ENCODE peak calls at places on chromosomes 13 and 19, in six cellular contexts. One of them, this sample, is unnamed.

GRCh38 chr13:37395544-37395943 is 203.0 kb downstream of the POSTN start:
- DNase-seq in IMR-90: peak
- DNase-seq in H1: no peak
- DNase-seq in H9: peak
- DNase-seq in mesenchymal stem cell: no peak
- DNase-seq in trophoblast cell: peak
- DNase-seq in this sample: no peak

GRCh38 chr19:1901940-1902404 is 3.2 kb upstream of the ADAT3 start:
- DNase-seq in IMR-90: no peak
- DNase-seq in H1: no peak
- DNase-seq in H9: no peak
- DNase-seq in mesenchymal stem cell: no peak
- DNase-seq in trophoblast cell: peak
- DNase-seq in this sample: no peak

GRCh38 chr13:93298741-93299140 is 72.1 kb downstream of the GPC6 start:
- DNase-seq in IMR-90: peak
- DNase-seq in H1: no peak
- DNase-seq in H9: no peak
- DNase-seq in mesenchymal stem cell: peak
- DNase-seq in trophoblast cell: no peak
- DNase-seq in this sample: no peak

GRCh38 chr13:49213539-49213938 is 6.6 kb upstream of the MLNR start:
- DNase-seq in IMR-90: no peak
- DNase-seq in H1: no peak
- DNase-seq in H9: no peak
- DNase-seq in mesenchymal stem cell: no peak
- DNase-seq in trophoblast cell: no peak
- DNase-seq in this sample: no peak

GRCh38 chr19:55459950-55460657 is 1.3 kb downstream of the ISOC2 start:
- DNase-seq in IMR-90: peak
- DNase-seq in H1: no peak
- DNase-seq in H9: no peak
- DNase-seq in mesenchymal stem cell: peak
- DNase-seq in trophoblast cell: peak
- DNase-seq in this sample: no peak

GRCh38 chr13:61110804-61111203 is 304.8 kb downstream of the PCDH20 start:
- DNase-seq in IMR-90: no peak
- DNase-seq in H1: no peak
- DNase-seq in H9: no peak
- DNase-seq in mesenchymal stem cell: no peak
- DNase-seq in trophoblast cell: no peak
- DNase-seq in this sample: no peak

GRCh38 chr13:21475115-21475514 is 16.0 kb upstream of the ZDHHC20 start:
- DNase-seq in IMR-90: no peak
- DNase-seq in H1: no peak
- DNase-seq in H9: no peak
- DNase-seq in mesenchymal stem cell: no peak
- DNase-seq in trophoblast cell: peak
- DNase-seq in this sample: no peak

GRCh38 chr19:33248553-33248953 is 22.9 kb upstream of the SLC7A10 start:
- DNase-seq in IMR-90: no peak
- DNase-seq in H1: no peak
- DNase-seq in H9: no peak
- DNase-seq in mesenchymal stem cell: no peak
- DNase-seq in trophoblast cell: peak
- DNase-seq in this sample: no peak

GRCh38 chr13:26979334-26979733 is 192.3 kb downstream of the USP12 start:
- DNase-seq in IMR-90: no peak
- DNase-seq in H1: no peak
- DNase-seq in H9: no peak
- DNase-seq in mesenchymal stem cell: no peak
- DNase-seq in trophoblast cell: no peak
- DNase-seq in this sample: no peak

GRCh38 chr19:48279747-48280146 is 9.9 kb downstream of the ZNF114 start:
- DNase-seq in IMR-90: no peak
- DNase-seq in H1: no peak
- DNase-seq in H9: no peak
- DNase-seq in mesenchymal stem cell: no peak
- DNase-seq in trophoblast cell: no peak
- DNase-seq in this sample: no peak

GRCh38 chr19:9906475-9907087 is 29.7 kb downstream of the OLFM2 start:
- DNase-seq in IMR-90: no peak
- DNase-seq in H1: no peak
- DNase-seq in H9: no peak
- DNase-seq in mesenchymal stem cell: no peak
- DNase-seq in trophoblast cell: no peak
- DNase-seq in this sample: no peak

GRCh38 chr19:41928221-41928683 is at the start of gene ERFL:
- DNase-seq in IMR-90: no peak
- DNase-seq in H1: no peak
- DNase-seq in H9: no peak
- DNase-seq in mesenchymal stem cell: no peak
- DNase-seq in trophoblast cell: no peak
- DNase-seq in this sample: no peak

GRCh38 chr13:112177459-112177858 is 110.5 kb downstream of the SOX1 start:
- DNase-seq in IMR-90: no peak
- DNase-seq in H1: no peak
- DNase-seq in H9: no peak
- DNase-seq in mesenchymal stem cell: no peak
- DNase-seq in trophoblast cell: no peak
- DNase-seq in this sample: no peak

GRCh38 chr13:108419768-108420167 is 150.2 kb downstream of the TNFSF13B start:
- DNase-seq in IMR-90: no peak
- DNase-seq in H1: no peak
- DNase-seq in H9: no peak
- DNase-seq in mesenchymal stem cell: no peak
- DNase-seq in trophoblast cell: no peak
- DNase-seq in this sample: no peak

GRCh38 chr13:113357529-113357928 is 6.4 kb downstream of the GRTP1 start:
- DNase-seq in IMR-90: peak
- DNase-seq in H1: no peak
- DNase-seq in H9: no peak
- DNase-seq in mesenchymal stem cell: peak
- DNase-seq in trophoblast cell: no peak
- DNase-seq in this sample: no peak

GRCh38 chr19:40583283-40583682 is 6.6 kb downstream of the SHKBP1 start:
- DNase-seq in IMR-90: no peak
- DNase-seq in H1: no peak
- DNase-seq in H9: no peak
- DNase-seq in mesenchymal stem cell: no peak
- DNase-seq in trophoblast cell: no peak
- DNase-seq in this sample: no peak

GRCh38 chr13:31046711-31047279 is 114.3 kb downstream of the TEX26 start:
- DNase-seq in IMR-90: peak
- DNase-seq in H1: no peak
- DNase-seq in H9: no peak
- DNase-seq in mesenchymal stem cell: peak
- DNase-seq in trophoblast cell: no peak
- DNase-seq in this sample: no peak

GRCh38 chr19:17091758-17092333 is 16.3 kb downstream of the MYO9B start:
- DNase-seq in IMR-90: no peak
- DNase-seq in H1: no peak
- DNase-seq in H9: no peak
- DNase-seq in mesenchymal stem cell: no peak
- DNase-seq in trophoblast cell: peak
- DNase-seq in this sample: no peak

GRCh38 chr13:113598081-113598410 is 13.5 kb downstream of the TFDP1 start:
- DNase-seq in IMR-90: no peak
- DNase-seq in H1: no peak
- DNase-seq in H9: peak
- DNase-seq in mesenchymal stem cell: no peak
- DNase-seq in trophoblast cell: no peak
- DNase-seq in this sample: no peak

GRCh38 chr19:18898081-18898532 is 2.1 kb upstream of the CERS1 start:
- DNase-seq in IMR-90: no peak
- DNase-seq in H1: no peak
- DNase-seq in H9: no peak
- DNase-seq in mesenchymal stem cell: no peak
- DNase-seq in trophoblast cell: peak
- DNase-seq in this sample: no peak

GRCh38 chr13:74082741-74083160 is 51.5 kb downstream of the KLF12 start:
- DNase-seq in IMR-90: no peak
- DNase-seq in H1: no peak
- DNase-seq in H9: no peak
- DNase-seq in mesenchymal stem cell: no peak
- DNase-seq in trophoblast cell: no peak
- DNase-seq in this sample: no peak

GRCh38 chr19:46963093-46963734 is 56.4 kb upstream of the NPAS1 start:
- DNase-seq in IMR-90: peak
- DNase-seq in H1: no peak
- DNase-seq in H9: no peak
- DNase-seq in mesenchymal stem cell: peak
- DNase-seq in trophoblast cell: no peak
- DNase-seq in this sample: no peak

GRCh38 chr19:43609872-43610271 is 2.0 kb upstream of the SRRM5 start:
- DNase-seq in IMR-90: no peak
- DNase-seq in H1: no peak
- DNase-seq in H9: no peak
- DNase-seq in mesenchymal stem cell: no peak
- DNase-seq in trophoblast cell: no peak
- DNase-seq in this sample: no peak

GRCh38 chr19:1856698-1857603 is 6.4 kb downstream of the KLF16 start:
- DNase-seq in IMR-90: peak
- DNase-seq in H1: no peak
- DNase-seq in H9: peak
- DNase-seq in mesenchymal stem cell: peak
- DNase-seq in trophoblast cell: peak
- DNase-seq in this sample: no peak

GRCh38 chr13:53778937-53779336 is 750.3 kb downstream of the OLFM4 start:
- DNase-seq in IMR-90: no peak
- DNase-seq in H1: no peak
- DNase-seq in H9: no peak
- DNase-seq in mesenchymal stem cell: no peak
- DNase-seq in trophoblast cell: peak
- DNase-seq in this sample: no peak

GRCh38 chr13:50026788-50027473 is 11.7 kb downstream of the KCNRG start:
- DNase-seq in IMR-90: no peak
- DNase-seq in H1: no peak
- DNase-seq in H9: no peak
- DNase-seq in mesenchymal stem cell: no peak
- DNase-seq in trophoblast cell: no peak
- DNase-seq in this sample: no peak

GRCh38 chr19:6476155-6476895 is 5.3 kb downstream of the DENND1C start:
- DNase-seq in IMR-90: peak
- DNase-seq in H1: peak
- DNase-seq in H9: peak
- DNase-seq in mesenchymal stem cell: peak
- DNase-seq in trophoblast cell: peak
- DNase-seq in this sample: peak

GRCh38 chr13:59519776-59520175 is 644.0 kb downstream of the DIAPH3 start:
- DNase-seq in IMR-90: no peak
- DNase-seq in H1: no peak
- DNase-seq in H9: no peak
- DNase-seq in mesenchymal stem cell: no peak
- DNase-seq in trophoblast cell: no peak
- DNase-seq in this sample: no peak

GRCh38 chr13:25215253-25215575 is 43.1 kb upstream of the AMER2 start:
- DNase-seq in IMR-90: no peak
- DNase-seq in H1: no peak
- DNase-seq in H9: no peak
- DNase-seq in mesenchymal stem cell: no peak
- DNase-seq in trophoblast cell: no peak
- DNase-seq in this sample: no peak

DNA sequence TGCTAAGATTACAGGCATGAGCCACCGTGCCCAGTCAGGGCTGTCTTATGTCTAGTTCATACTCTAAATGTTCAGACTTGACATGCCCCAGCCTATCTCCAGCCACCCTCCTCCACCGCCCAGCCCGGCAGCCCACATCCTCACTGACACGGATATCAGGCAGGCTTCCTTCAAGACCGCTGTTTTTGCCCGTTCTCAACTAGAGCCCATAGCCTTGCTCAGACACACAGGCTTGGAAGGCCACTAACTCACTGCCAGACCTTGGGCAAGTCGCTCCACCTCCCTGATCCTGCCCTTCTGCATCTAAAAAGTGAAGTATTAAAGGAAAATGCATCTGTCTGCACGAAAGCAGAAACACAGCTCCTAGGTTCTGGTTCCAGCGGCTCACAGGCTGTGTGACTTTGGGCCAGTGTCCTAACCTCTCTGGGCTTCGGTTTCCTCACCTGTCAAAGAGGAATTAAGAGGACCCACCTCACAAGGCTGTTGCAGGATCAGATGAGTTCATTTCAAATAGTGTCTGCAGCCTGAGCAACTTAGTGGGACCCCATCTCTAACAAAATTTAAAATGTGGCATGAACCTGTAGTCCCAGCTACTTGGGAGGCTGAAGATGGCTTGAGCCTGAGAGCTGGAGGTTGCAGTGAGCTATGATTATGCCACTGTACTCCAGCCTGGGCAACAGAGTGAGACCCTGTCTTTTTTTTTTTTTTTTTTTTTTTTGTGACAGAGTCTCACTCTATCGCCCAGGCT is 14.5 kb upstream of the CERS4 start:
- DNase-seq in IMR-90: no peak
- DNase-seq in H1: no peak
- DNase-seq in H9: no peak
- DNase-seq in mesenchymal stem cell: no peak
- DNase-seq in trophoblast cell: no peak
- DNase-seq in this sample: no peak
- H2AK5ac ChIP-seq in IMR-90: no peak
- H2AK5ac ChIP-seq in H1: peak
- H2AK5ac ChIP-seq in H9: no peak
- H2AK5ac ChIP-seq in mesenchymal stem cell: no peak
- H2AK5ac ChIP-seq in trophoblast cell: no peak
- H2AK5ac ChIP-seq in this sample: peak

GRCh38 chr19:38374332-38375097 is at the start of gene PSMD8:
- DNase-seq in IMR-90: peak
- DNase-seq in H1: peak
- DNase-seq in H9: peak
- DNase-seq in mesenchymal stem cell: peak
- DNase-seq in trophoblast cell: peak
- DNase-seq in this sample: peak
- H3K14ac ChIP-seq in IMR-90: peak
- H3K14ac ChIP-seq in H1: peak
- H3K14ac ChIP-seq in H9: peak
- H3K14ac ChIP-seq in mesenchymal stem cell: peak
- H3K14ac ChIP-seq in trophoblast cell: peak
- H3K14ac ChIP-seq in this sample: peak

DNA sequence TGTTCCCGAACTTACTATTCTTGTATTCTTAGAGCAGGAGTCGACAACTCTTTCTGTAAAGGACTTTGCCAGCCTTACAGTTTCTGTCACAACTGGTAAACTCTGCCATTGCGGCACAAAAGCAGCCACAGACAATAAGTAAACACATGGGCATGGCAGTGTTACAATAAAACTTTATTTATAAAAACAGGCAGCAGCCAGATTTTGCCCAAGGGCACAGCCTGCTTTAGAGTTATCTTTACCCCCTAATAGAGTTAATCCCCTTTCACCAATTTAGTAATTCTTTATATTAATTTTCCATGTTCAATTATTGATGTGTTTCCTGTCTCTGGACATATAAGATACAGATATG is 19.4 kb downstream of the DOCK9 start:
- DNase-seq in IMR-90: no peak
- DNase-seq in H1: no peak
- DNase-seq in H9: no peak
- DNase-seq in mesenchymal stem cell: no peak
- DNase-seq in trophoblast cell: no peak
- DNase-seq in this sample: no peak
- H3K18ac ChIP-seq in IMR-90: no peak
- H3K18ac ChIP-seq in H1: no peak
- H3K18ac ChIP-seq in H9: no peak
- H3K18ac ChIP-seq in mesenchymal stem cell: no peak
- H3K18ac ChIP-seq in trophoblast cell: no peak
- H3K18ac ChIP-seq in this sample: peak

GRCh38 chr19:5130371-5131030 is 161.6 kb downstream of the KDM4B start:
- DNase-seq in IMR-90: no peak
- DNase-seq in H1: no peak
- DNase-seq in H9: no peak
- DNase-seq in mesenchymal stem cell: no peak
- DNase-seq in trophoblast cell: no peak
- DNase-seq in this sample: no peak
- H2AK5ac ChIP-seq in IMR-90: no peak
- H2AK5ac ChIP-seq in H1: no peak
- H2AK5ac ChIP-seq in H9: no peak
- H2AK5ac ChIP-seq in mesenchymal stem cell: no peak
- H2AK5ac ChIP-seq in trophoblast cell: no peak
- H2AK5ac ChIP-seq in this sample: peak

This sample was measured in neuronal stem cell.